ENCODE peak calls at places on chromosomes 13 and 19, in six cellular contexts. One of them, this sample, is unnamed.

GRCh38 chr19:11264452-11265176 is 2.3 kb upstream of the DOCK6 start:
- DNase-seq in fibroblast of pulmonary artery: no peak
- DNase-seq in K562: peak; percentile 31
- DNase-seq in PC-9: peak; percentile 94
- DNase-seq in AG10803: no peak
- DNase-seq in neuronal stem cell: no peak
- DNase-seq in this sample: peak; percentile 77

GRCh38 chr13:110055089-110055488 is 251.9 kb downstream of the COL4A1 start:
- DNase-seq in K562: no peak
- DNase-seq in neuronal stem cell: no peak
- DNase-seq in AG10803: peak; percentile 59
- DNase-seq in PC-9: no peak
- DNase-seq in fibroblast of pulmonary artery: no peak
- DNase-seq in this sample: no peak

GRCh38 chr19:10520652-10521318 is 3.5 kb upstream of the S1PR5 start:
- DNase-seq in AG10803: no peak
- DNase-seq in neuronal stem cell: no peak
- DNase-seq in K562: no peak
- DNase-seq in PC-9: peak; percentile 68
- DNase-seq in fibroblast of pulmonary artery: no peak
- DNase-seq in this sample: no peak

GRCh38 chr19:10871711-10872550 is 578 bp downstream of the CARM1 start:
- DNase-seq in fibroblast of pulmonary artery: no peak
- DNase-seq in neuronal stem cell: no peak
- DNase-seq in AG10803: no peak
- DNase-seq in PC-9: peak; percentile 31
- DNase-seq in K562: no peak
- DNase-seq in this sample: peak; percentile 82

GRCh38 chr19:18160792-18161690 is 8.1 kb downstream of the PIK3R2 start:
- DNase-seq in AG10803: peak; percentile 38
- DNase-seq in PC-9: peak; percentile 79
- DNase-seq in fibroblast of pulmonary artery: peak; percentile 57
- DNase-seq in K562: peak; percentile 85
- DNase-seq in neuronal stem cell: peak; percentile 66
- DNase-seq in this sample: peak; percentile 100

GRCh38 chr19:5148794-5149190 is 179.9 kb downstream of the KDM4B start:
- DNase-seq in AG10803: no peak
- DNase-seq in fibroblast of pulmonary artery: no peak
- DNase-seq in PC-9: no peak
- DNase-seq in neuronal stem cell: no peak
- DNase-seq in K562: no peak
- DNase-seq in this sample: peak; percentile 63

GRCh38 chr13:30341815-30342570 is 34.6 kb upstream of the KATNAL1 start:
- DNase-seq in AG10803: peak; percentile 94
- DNase-seq in fibroblast of pulmonary artery: peak; percentile 86
- DNase-seq in PC-9: peak; percentile 70
- DNase-seq in K562: no peak
- DNase-seq in neuronal stem cell: no peak
- DNase-seq in this sample: no peak

GRCh38 chr13:98910501-98910951 is 67.3 kb downstream of the DOCK9 start:
- DNase-seq in PC-9: peak; percentile 14
- DNase-seq in fibroblast of pulmonary artery: peak; percentile 90
- DNase-seq in K562: peak; percentile 15
- DNase-seq in AG10803: peak; percentile 62
- DNase-seq in neuronal stem cell: no peak
- DNase-seq in this sample: no peak

GRCh38 chr13:20702945-20703784 is at the start of gene IL17D:
- DNase-seq in neuronal stem cell: no peak
- DNase-seq in PC-9: peak; percentile 5
- DNase-seq in fibroblast of pulmonary artery: no peak
- DNase-seq in AG10803: no peak
- DNase-seq in K562: peak; percentile 16
- DNase-seq in this sample: peak; percentile 85

GRCh38 chr19:13022859-13023636 is 27.8 kb downstream of the NFIX start:
- DNase-seq in AG10803: peak; percentile 99
- DNase-seq in neuronal stem cell: no peak
- DNase-seq in fibroblast of pulmonary artery: peak; percentile 96
- DNase-seq in K562: peak; percentile 68
- DNase-seq in PC-9: no peak
- DNase-seq in this sample: peak; percentile 83

GRCh38 chr19:13024958-13025653 is 29.8 kb downstream of the NFIX start:
- DNase-seq in AG10803: peak; percentile 34
- DNase-seq in PC-9: no peak
- DNase-seq in K562: no peak
- DNase-seq in fibroblast of pulmonary artery: no peak
- DNase-seq in neuronal stem cell: no peak
- DNase-seq in this sample: no peak

GRCh38 chr19:13024126-13024957 is 29.1 kb downstream of the NFIX start:
- DNase-seq in neuronal stem cell: no peak
- DNase-seq in AG10803: peak; percentile 38
- DNase-seq in K562: no peak
- DNase-seq in PC-9: no peak
- DNase-seq in fibroblast of pulmonary artery: peak; percentile 38
- DNase-seq in this sample: peak; percentile 74

GRCh38 chr19:13022111-13022858 is 27.0 kb downstream of the NFIX start:
- DNase-seq in PC-9: no peak
- DNase-seq in neuronal stem cell: no peak
- DNase-seq in K562: no peak
- DNase-seq in AG10803: peak; percentile 75
- DNase-seq in fibroblast of pulmonary artery: no peak
- DNase-seq in this sample: peak; percentile 70

DNA sequence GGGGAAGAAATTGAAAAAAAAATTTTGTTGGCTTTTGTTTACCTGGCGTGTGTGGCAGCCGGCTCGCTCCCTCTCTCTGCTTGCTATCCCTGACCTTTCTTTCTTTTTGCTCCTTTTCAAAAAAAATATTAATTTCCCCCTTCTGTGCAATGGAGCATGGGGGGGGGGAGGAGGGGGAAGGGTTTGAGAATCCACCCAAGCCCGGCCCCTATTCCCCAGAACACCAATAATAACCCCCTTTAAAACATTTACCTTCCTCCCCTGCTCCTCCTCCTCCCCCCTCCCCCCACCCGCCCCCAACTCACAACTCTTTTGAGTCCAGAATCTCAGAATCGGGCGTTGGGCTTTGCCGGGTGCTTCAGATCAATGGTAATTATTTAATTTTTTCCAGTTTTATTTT is 28.4 kb downstream of the NFIX start:
- DNase-seq in AG10803: peak; percentile 59
- DNase-seq in K562: no peak
- DNase-seq in fibroblast of pulmonary artery: peak; percentile 52
- DNase-seq in PC-9: no peak
- DNase-seq in neuronal stem cell: no peak
- DNase-seq in this sample: peak; percentile 65
- H3K4me3 ChIP-seq in AG10803: peak overlapping the region; percentile 87
- H3K4me3 ChIP-seq in K562: peak overlapping the region; percentile 41
- H3K4me3 ChIP-seq in fibroblast of pulmonary artery: peak overlapping the region; percentile 51
- H3K4me3 ChIP-seq in PC-9: no peak overlapping the region
- H3K4me3 ChIP-seq in neuronal stem cell: no peak overlapping the region
- H3K4me3 ChIP-seq in this sample: no peak overlapping the region

DNA sequence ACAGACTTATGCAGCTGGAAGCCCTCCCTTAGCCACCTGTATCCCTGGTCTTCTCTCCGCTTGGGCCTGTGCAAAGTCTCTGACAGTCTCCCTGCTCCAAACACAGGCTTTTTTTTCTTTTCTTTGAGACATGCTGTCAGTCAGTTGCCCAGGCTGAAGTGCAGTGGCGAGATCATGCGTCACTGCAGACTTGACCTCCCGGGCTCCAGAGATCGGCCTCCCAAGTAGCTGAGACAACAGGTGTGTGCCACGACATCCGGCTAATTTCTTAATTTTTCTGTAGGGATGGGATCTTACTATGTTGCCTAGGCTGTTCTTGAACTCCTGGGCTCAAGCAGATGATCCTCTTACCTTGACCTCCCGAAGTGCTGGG is 1.6 kb downstream of the MZF1 start:
- DNase-seq in AG10803: no peak
- DNase-seq in neuronal stem cell: no peak
- DNase-seq in K562: no peak
- DNase-seq in fibroblast of pulmonary artery: no peak
- DNase-seq in PC-9: no peak
- DNase-seq in this sample: no peak
- H3K4me3 ChIP-seq in AG10803: no peak overlapping the region
- H3K4me3 ChIP-seq in neuronal stem cell: no peak overlapping the region
- H3K4me3 ChIP-seq in K562: no peak overlapping the region
- H3K4me3 ChIP-seq in fibroblast of pulmonary artery: no peak overlapping the region
- H3K4me3 ChIP-seq in PC-9: no peak overlapping the region
- H3K4me3 ChIP-seq in this sample: no peak overlapping the region

DNA sequence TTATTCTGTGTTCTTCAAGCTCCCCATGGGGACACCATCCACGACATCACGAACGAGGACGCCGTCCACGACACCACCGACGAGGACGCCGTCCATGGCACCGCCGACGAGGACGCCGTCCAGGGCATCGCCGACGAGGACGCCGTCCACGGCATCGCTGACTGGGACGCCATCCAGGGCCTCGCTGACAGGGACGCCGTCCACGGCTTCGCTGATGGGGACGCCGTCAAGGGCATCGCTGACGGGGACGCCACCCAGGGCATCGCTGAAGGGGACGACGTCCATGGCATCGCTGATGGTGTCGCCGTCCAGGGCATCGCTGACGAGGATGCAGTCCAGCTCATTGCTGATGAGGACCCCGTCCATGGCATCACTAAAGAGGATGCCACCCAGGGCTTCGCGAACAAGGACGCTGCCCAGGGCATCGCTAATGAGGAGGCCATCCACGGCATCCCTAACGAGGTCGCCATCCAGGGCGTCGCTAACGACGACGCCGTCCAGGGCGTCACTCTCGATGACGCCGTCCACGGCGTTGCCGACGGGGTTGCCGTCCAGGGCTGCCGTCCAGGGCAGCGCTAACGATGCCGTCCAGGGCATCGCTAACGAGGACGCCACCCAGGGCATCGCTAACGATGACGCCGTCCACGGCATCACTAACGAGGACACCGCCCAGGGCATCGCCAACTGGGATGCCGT is 949.2 kb downstream of the TUBA3C start:
- DNase-seq in neuronal stem cell: no peak
- DNase-seq in K562: no peak
- DNase-seq in PC-9: no peak
- DNase-seq in AG10803: no peak
- DNase-seq in fibroblast of pulmonary artery: no peak
- DNase-seq in this sample: peak; percentile 19
- H3K4me3 ChIP-seq in neuronal stem cell: peak overlapping the region; percentile 29
- H3K4me3 ChIP-seq in K562: no peak overlapping the region
- H3K4me3 ChIP-seq in PC-9: no peak overlapping the region
- H3K4me3 ChIP-seq in AG10803: no peak overlapping the region
- H3K4me3 ChIP-seq in fibroblast of pulmonary artery: no peak overlapping the region
- H3K4me3 ChIP-seq in this sample: no peak overlapping the region

DNA sequence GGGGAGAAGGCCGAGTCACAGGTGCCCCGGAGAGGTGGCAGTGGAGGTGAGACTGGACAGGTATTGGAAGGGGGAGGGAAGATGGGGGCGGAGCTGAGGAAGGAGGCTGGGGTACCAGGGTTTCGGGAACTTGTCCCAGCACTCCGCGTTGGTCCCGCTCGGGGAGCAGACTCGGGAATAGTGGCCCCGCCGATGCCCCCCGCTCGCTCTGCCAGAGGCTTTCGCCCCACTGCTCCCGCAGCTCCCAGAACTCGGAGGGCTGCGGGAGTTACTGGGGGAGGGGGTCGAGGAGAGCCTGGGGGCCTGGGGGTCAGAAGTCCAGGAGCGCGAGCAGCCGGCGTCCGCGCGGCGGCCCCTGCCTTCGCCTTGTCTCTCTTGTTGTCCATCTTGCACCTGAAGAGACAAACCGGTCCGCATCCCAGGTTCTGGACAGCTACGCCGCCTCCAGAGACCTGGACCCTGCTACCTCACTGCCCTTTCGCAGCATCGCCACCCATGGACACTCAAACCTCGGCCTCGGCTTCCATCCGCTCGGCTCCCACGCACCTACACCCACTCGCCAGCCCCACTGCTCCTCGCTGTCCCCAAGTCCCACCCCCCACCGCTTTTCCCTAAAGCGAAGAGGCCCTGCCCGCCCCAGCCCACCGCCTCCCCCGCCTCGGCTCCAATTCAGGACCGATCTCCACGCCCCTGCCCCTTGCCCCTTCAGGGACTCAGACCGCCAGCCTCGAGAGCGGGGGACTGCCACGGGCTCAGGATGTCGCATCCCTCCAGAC is 698 bp downstream of the PRR36 start:
- DNase-seq in PC-9: no peak
- DNase-seq in neuronal stem cell: no peak
- DNase-seq in K562: no peak
- DNase-seq in fibroblast of pulmonary artery: no peak
- DNase-seq in AG10803: no peak
- DNase-seq in this sample: peak; percentile 34
- H3K4me3 ChIP-seq in PC-9: peak overlapping the region; percentile 71
- H3K4me3 ChIP-seq in neuronal stem cell: peak overlapping the region; percentile 86
- H3K4me3 ChIP-seq in K562: peak overlapping the region; percentile 31
- H3K4me3 ChIP-seq in fibroblast of pulmonary artery: no peak overlapping the region
- H3K4me3 ChIP-seq in AG10803: no peak overlapping the region
- H3K4me3 ChIP-seq in this sample: peak overlapping the region; percentile 65

DNA sequence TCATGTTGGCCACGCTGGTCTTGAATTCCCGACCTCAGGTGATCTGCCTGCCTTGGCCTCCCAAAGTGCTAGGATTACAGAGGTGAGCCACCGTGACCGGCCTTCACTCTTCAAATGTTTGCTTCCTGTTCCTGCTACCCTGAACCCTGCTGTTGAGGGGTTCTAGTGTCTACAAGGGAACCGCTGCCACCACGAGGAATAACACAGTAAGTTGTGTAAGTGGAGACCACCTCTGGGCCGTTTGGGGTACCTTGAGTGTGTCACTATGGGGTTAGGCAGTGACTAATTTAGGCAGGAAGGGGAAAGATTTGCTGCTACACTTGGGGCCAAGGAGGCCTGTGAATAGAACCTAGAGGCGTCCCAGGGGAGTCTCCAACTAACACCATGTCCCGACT is 2.2 kb upstream of the MYADM start:
- DNase-seq in K562: no peak
- DNase-seq in PC-9: no peak
- DNase-seq in AG10803: peak; percentile 42
- DNase-seq in fibroblast of pulmonary artery: no peak
- DNase-seq in neuronal stem cell: no peak
- DNase-seq in this sample: no peak
- H3K4me3 ChIP-seq in K562: no peak overlapping the region
- H3K4me3 ChIP-seq in PC-9: peak overlapping the region; percentile 89
- H3K4me3 ChIP-seq in AG10803: peak overlapping the region; percentile 67
- H3K4me3 ChIP-seq in fibroblast of pulmonary artery: peak overlapping the region; percentile 48
- H3K4me3 ChIP-seq in neuronal stem cell: peak overlapping the region; percentile 85
- H3K4me3 ChIP-seq in this sample: peak overlapping the region; percentile 58

GRCh38 chr13:28492527-28493367 is 2.2 kb downstream of the FLT1 start:
- DNase-seq in fibroblast of pulmonary artery: no peak
- DNase-seq in neuronal stem cell: peak; percentile 26
- DNase-seq in AG10803: no peak
- DNase-seq in K562: no peak
- DNase-seq in PC-9: no peak
- DNase-seq in this sample: peak; percentile 18
- H3K4me3 ChIP-seq in fibroblast of pulmonary artery: peak overlapping the region; percentile 66
- H3K4me3 ChIP-seq in neuronal stem cell: no peak overlapping the region
- H3K4me3 ChIP-seq in AG10803: no peak overlapping the region
- H3K4me3 ChIP-seq in K562: no peak overlapping the region
- H3K4me3 ChIP-seq in PC-9: no peak overlapping the region
- H3K4me3 ChIP-seq in this sample: peak overlapping the region; percentile 90

DNA sequence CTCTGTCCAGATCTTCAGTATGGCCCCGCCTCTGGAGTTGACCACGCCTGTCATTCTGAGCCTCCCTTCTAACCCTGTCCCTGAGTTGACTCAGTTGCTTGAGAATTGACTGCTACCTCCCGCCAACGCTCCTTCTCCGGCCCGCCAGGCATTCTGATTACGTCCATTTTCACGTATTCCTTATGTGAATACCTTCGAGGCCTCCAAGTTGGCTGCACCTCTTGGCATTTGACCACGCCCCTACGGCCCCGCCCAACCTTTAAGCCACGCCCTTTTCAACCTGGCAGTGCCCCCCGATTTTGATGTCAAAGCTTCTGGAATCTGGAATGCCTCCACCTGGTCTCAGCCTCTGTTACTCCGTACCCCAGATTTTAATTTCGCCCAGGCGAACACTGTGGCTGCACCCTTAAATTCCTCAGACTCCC is 1.7 kb upstream of the EML2 start:
- DNase-seq in AG10803: no peak
- DNase-seq in neuronal stem cell: no peak
- DNase-seq in fibroblast of pulmonary artery: no peak
- DNase-seq in PC-9: no peak
- DNase-seq in K562: peak; percentile 80
- DNase-seq in this sample: peak; percentile 78
- H3K4me3 ChIP-seq in AG10803: no peak overlapping the region
- H3K4me3 ChIP-seq in neuronal stem cell: no peak overlapping the region
- H3K4me3 ChIP-seq in fibroblast of pulmonary artery: no peak overlapping the region
- H3K4me3 ChIP-seq in PC-9: peak overlapping the region; percentile 57
- H3K4me3 ChIP-seq in K562: peak overlapping the region; percentile 43
- H3K4me3 ChIP-seq in this sample: peak overlapping the region; percentile 38